ENCODE peak calls at places on chromosomes 2 and 18, in seven cellular contexts. V, S, K, X, H, U and R are unnamed samples.
A peak's percentile ranks its signal among the peaks of the same experiment; 100 is the strongest.

GRCh38 chr2:241519669-241520068 is 11.3 kb upstream of the STK25 start:
- DNase-seq in V (no peak), S (no peak), K (no peak), X (no peak), H (no peak), U (no peak), R (no peak)

GRCh38 chr2:232386490-232386739 is 7.9 kb downstream of the ALPP start:
- DNase-seq in V (no peak), S (no peak), K (no peak), X (no peak), H (no peak), U (no peak), R (no peak)

GRCh38 chr2:23559561-23560239 is 174.7 kb downstream of the KLHL29 start:
- DNase-seq in V (no peak), S (no peak), K (no peak), X (no peak), H (no peak), U (no peak), R (no peak)

GRCh38 chr18:36895606-36896005 is 66.7 kb downstream of the KIAA1328 start:
- DNase-seq in V (no peak), S (no peak), K (no peak), X (no peak), H (no peak), U (no peak), R (no peak)

GRCh38 chr2:73832905-73833304 is 4.1 kb downstream of the STAMBP start:
- DNase-seq in V (no peak), S (peak; percentile 13), K (no peak), X (no peak), H (peak; percentile 53), U (no peak), R (no peak)

GRCh38 chr2:181978351-181979150 is 7.1 kb upstream of the PPP1R1C start:
- DNase-seq in V (no peak), S (no peak), K (no peak), X (no peak), H (peak; percentile 62), U (no peak), R (no peak)

GRCh38 chr18:21363411-21363810 is 121.4 kb downstream of the GREB1L start:
- DNase-seq in V (no peak), S (no peak), K (no peak), X (no peak), H (no peak), U (no peak), R (no peak)

GRCh38 chr2:46072146-46072820 is 224.9 kb upstream of the EPAS1 start:
- DNase-seq in V (no peak), S (no peak), K (no peak), X (no peak), H (peak; percentile 84), U (no peak), R (no peak)

GRCh38 chr2:161245237-161245505 is 63.1 kb upstream of the PSMD14 start:
- DNase-seq in V (no peak), S (no peak), K (no peak), X (no peak), H (no peak), U (no peak), R (no peak)